ENCODE peak calls at places on chromosome 6, in seven cellular contexts. G is psoas muscle, U is neural progenitor cell, W is pancreas, E is heart left ventricle, F is cardiac muscle cell, S is PC-9. T is an unnamed sample.

GRCh38 chr6:91653324-91653723 is 1066.5 kb upstream of the MAP3K7 start:
- DNase-seq in S (no peak), G (no peak), W (no peak), E (no peak), F (no peak), U (no peak), T (no peak)

GRCh38 chr6:25250878-25251277 is 28.3 kb upstream of the CARMIL1 start:
- DNase-seq in G (no peak), E (no peak), S (peak; percentile 2), W (no peak), F (no peak), U (no peak), T (peak; percentile 97)

GRCh38 chr6:41584668-41585205 is 38.6 kb downstream of the FOXP4 start:
- DNase-seq in U (peak; percentile 69), S (peak; percentile 31), W (peak; percentile 75), G (no peak), F (no peak), E (no peak), T (no peak)

GRCh38 chr6:148814082-148814790 is 67.4 kb downstream of the UST start:
- DNase-seq in S (no peak), W (no peak), U (no peak), F (no peak), G (no peak), E (no peak), T (no peak)

GRCh38 chr6:25649611-25650010 is 2.4 kb upstream of the SCGN start:
- DNase-seq in U (no peak), S (no peak), F (peak; percentile 72), G (no peak), E (no peak), W (no peak), T (no peak)

GRCh38 chr6:2181567-2181966 is 63.8 kb downstream of the GMDS start:
- DNase-seq in W (no peak), S (no peak), F (no peak), G (no peak), U (no peak), E (no peak), T (no peak)

GRCh38 chr6:153032255-153032882 is 29.9 kb upstream of the MTRF1L start:
- DNase-seq in E (no peak), G (no peak), F (peak; percentile 80), U (peak; percentile 9), W (no peak), S (no peak), T (peak; percentile 19)

GRCh38 chr6:106746660-106747059 is 117.3 kb downstream of the QRSL1 start:
- DNase-seq in S (peak; percentile 51), W (no peak), U (no peak), E (no peak), G (no peak), F (peak; percentile 37), T (peak; percentile 100)

GRCh38 chr6:124964084-124964763 is 2.0 kb downstream of the RNF217 start:
- DNase-seq in F (peak; percentile 69), G (no peak), W (no peak), E (no peak), U (peak; percentile 8), S (no peak), T (no peak)

GRCh38 chr6:4521070-4521469 is 255.1 kb upstream of the CDYL start:
- DNase-seq in W (no peak), U (no peak), F (no peak), S (no peak), E (no peak), G (no peak), T (no peak)

GRCh38 chr6:109332748-109333147 is 49.5 kb downstream of the CD164 start:
- DNase-seq in S (no peak), U (no peak), F (no peak), G (no peak), W (no peak), E (no peak), T (no peak)

GRCh38 chr6:34384305-34385153 is 7.9 kb downstream of the NUDT3 start:
- DNase-seq in U (no peak), S (no peak), W (no peak), G (no peak), E (no peak), F (no peak), T (no peak)

GRCh38 chr6:81996414-81996813 is 243.9 kb upstream of the TENT5A start:
- DNase-seq in S (no peak), U (no peak), F (peak; percentile 63), E (no peak), W (no peak), G (no peak), T (peak; percentile 79)

GRCh38 chr6:16035488-16036080 is 93.3 kb upstream of the MYLIP start:
- DNase-seq in W (no peak), E (no peak), G (no peak), F (no peak), S (no peak), U (no peak), T (no peak)

GRCh38 chr6:26392932-26393636 is 9.0 kb upstream of the BTN3A1 start:
- DNase-seq in S (no peak), G (no peak), U (no peak), E (no peak), W (no peak), F (peak; percentile 69), T (no peak)

GRCh38 chr6:53020005-53020744 is 25.1 kb upstream of the GSTA4 start:
- DNase-seq in E (no peak), W (no peak), S (no peak), U (no peak), F (peak; percentile 93), G (no peak), T (no peak)

GRCh38 chr6:118187568-118188164 is 280.6 kb downstream of the SLC35F1 start:
- DNase-seq in W (no peak), S (no peak), F (peak; percentile 89), E (no peak), G (no peak), U (no peak), T (no peak)

GRCh38 chr6:33621396-33622388 is 570 bp downstream of the ITPR3 start:
- DNase-seq in E (peak; percentile 56), G (peak; percentile 74), S (peak; percentile 65), F (no peak), U (peak; percentile 61), W (peak; percentile 57), T (peak; percentile 66)

GRCh38 chr6:40349566-40350192 is 237.5 kb downstream of the LRFN2 start:
- DNase-seq in S (no peak), F (no peak), U (no peak), G (no peak), W (no peak), E (no peak), T (no peak)

GRCh38 chr6:121520337-121521163 is 85.1 kb downstream of the GJA1 start:
- DNase-seq in E (no peak), S (no peak), U (no peak), F (peak; percentile 47), G (no peak), W (no peak), T (peak; percentile 15)

GRCh38 chr6:156839591-156840001 is 62.4 kb downstream of the ARID1B start:
- DNase-seq in F (peak; percentile 86), W (no peak), G (no peak), S (no peak), U (no peak), E (peak; percentile 55), T (no peak)
- H3K4me1 ChIP-seq in F (peaks cover 19% of the 10 kb centered on the region), W (peaks cover 9% of the 10 kb centered on the region), G (peaks cover 65% of the 10 kb centered on the region), S (no peaks in the 10 kb centered on the region), U (peaks cover 23% of the 10 kb centered on the region), E (peaks cover 36% of the 10 kb centered on the region), T (no peaks in the 10 kb centered on the region)

GRCh38 chr6:134738486-134738885 is 211.4 kb downstream of the ALDH8A1 start:
- DNase-seq in W (no peak), U (no peak), E (no peak), G (no peak), F (no peak), S (no peak), T (no peak)

GRCh38 chr6:134744301-134744700 is 205.6 kb downstream of the ALDH8A1 start:
- DNase-seq in S (no peak), G (no peak), F (no peak), E (no peak), W (no peak), U (no peak), T (no peak)

GRCh38 chr6:134739299-134740090 is 210.4 kb downstream of the ALDH8A1 start:
- DNase-seq in U (no peak), S (no peak), E (no peak), W (no peak), F (peak; percentile 53), G (no peak), T (peak; percentile 68)

GRCh38 chr6:134740473-134741192 is 209.3 kb downstream of the ALDH8A1 start:
- DNase-seq in W (no peak), U (no peak), E (no peak), F (peak; percentile 64), S (no peak), G (no peak), T (peak; percentile 12)

GRCh38 chr6:134741193-134741521 is 208.7 kb downstream of the ALDH8A1 start:
- DNase-seq in W (no peak), F (no peak), E (no peak), S (no peak), U (peak; percentile 32), G (no peak), T (no peak)
- TF ChIP-seq CTCF in W (no peak), F (peak; percentile 9), E (peak; percentile 34), S (no peak), U (peak; percentile 41), G (peak; percentile 32), T (no peak)

DNA sequence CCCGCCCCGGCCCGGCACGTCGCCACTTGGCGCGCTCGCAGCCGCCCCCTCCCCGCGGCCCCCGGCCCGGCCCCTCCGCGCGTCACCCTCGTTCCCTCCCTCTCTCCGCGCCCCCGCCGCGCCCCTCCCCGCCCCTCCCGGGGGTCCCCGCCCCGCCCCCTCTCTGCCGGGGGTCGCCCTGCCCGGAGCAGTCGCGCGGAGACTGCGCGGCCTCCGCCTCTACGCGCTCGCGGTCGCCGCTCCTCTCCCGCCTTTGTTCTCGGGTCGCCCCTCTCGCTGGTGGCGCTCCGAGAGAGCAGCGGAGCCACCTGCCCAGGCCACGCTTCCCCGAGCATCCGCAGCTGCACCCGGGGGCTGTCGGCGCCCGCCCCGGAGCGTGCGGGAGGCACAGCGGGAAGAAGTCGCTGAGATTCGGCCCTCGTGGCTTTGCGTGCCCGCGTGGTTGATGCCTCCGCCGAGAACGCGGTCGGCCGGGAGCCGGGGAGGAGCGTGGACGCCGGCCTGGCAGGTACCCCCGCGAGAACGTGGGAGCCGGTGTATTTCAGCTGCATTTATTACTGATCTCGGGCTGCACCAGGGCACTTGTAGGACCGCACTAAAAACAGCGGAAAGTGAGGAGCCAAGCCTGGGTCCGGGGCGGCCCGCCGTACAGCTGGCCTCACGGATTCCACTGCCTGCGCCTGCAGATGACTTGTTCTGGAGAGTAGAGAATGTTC is 412 bp upstream of the PHF10 start:
- DNase-seq in G (peak; percentile 71), E (peak; percentile 54), W (peak; percentile 72), U (no peak), S (peak; percentile 33), F (no peak), T (no peak)
- H3K4me1 ChIP-seq in G (peaks cover 24% of the 10 kb centered on the region), E (peaks cover 6% of the 10 kb centered on the region), W (peaks cover 12% of the 10 kb centered on the region), U (peaks cover 31% of the 10 kb centered on the region), S (peaks cover 34% of the 10 kb centered on the region), F (peaks cover 23% of the 10 kb centered on the region), T (peaks cover 17% of the 10 kb centered on the region)

DNA sequence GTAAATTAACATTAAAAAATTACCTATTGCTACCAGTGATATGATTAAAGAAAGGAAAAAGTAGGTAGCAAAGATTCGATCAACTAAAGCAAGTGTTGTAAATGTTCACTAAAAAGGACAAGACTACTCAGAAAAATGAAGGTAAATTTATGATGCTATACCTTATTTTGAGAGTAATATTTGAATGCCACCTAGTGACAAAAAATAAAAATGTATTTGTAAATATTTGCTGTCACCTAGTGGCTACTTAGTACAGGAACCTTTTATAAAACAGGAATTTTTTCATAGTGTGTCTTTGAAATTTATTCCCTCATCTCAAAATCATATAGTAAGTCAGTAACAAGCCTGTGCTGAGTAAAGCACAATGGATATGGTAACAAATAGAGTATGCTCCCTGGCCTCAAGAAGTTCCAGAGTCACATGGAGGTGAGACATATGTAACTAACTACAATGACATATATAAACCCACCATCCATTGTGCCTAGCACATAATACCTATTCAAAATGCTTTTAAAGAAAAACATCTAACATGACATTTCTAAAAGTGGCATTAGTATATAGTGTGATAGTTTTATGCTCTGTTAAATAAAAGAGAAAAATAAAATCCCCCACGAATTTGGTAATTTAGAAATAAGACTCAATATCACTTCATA is 193.1 kb upstream of the SIM1 start:
- DNase-seq in E (no peak), G (no peak), U (no peak), F (peak; percentile 39), W (no peak), S (no peak), T (no peak)
- TF ChIP-seq CTCF in E (peak; percentile 46), G (peak; percentile 56), U (peak; percentile 44), F (peak; percentile 48), W (no peak), S (peak; percentile 83), T (peak; percentile 64)